ENCODE peak calls at places on chromosomes 7 and 10, in five cellular contexts. L, M, V, Q and T are unnamed samples.

GRCh38 chr10:80662429-80663211 is 124.9 kb downstream of the SH2D4B start:
- DNase-seq in L (peak), M (peak), V (peak), Q (peak), T (peak)

GRCh38 chr7:1843271-1843861 is 173.3 kb downstream of the ELFN1 start:
- DNase-seq in M (no peak), L (no peak), V (no peak), Q (no peak), T (no peak)

GRCh38 chr7:113698556-113699220 is 220.1 kb downstream of the PPP1R3A start:
- DNase-seq in L (peak), M (no peak), Q (no peak), V (peak), T (peak)

GRCh38 chr7:132557489-132558044 is 18.7 kb downstream of the PLXNA4 start:
- DNase-seq in L (no peak), M (no peak), V (no peak), Q (no peak), T (no peak)

GRCh38 chr7:461118-461452 is 58.6 kb downstream of the PDGFA start:
- DNase-seq in L (no peak), V (no peak), Q (no peak), M (no peak), T (no peak)

GRCh38 chr7:107570298-107570697 is 6.5 kb downstream of the DUS4L start:
- DNase-seq in M (no peak), L (no peak), Q (no peak), V (no peak), T (no peak)

GRCh38 chr7:11620822-11621395 is 211.1 kb downstream of the THSD7A start:
- DNase-seq in L (no peak), V (no peak), Q (no peak), M (no peak), T (no peak)

GRCh38 chr10:76352300-76352699 is 920.9 kb downstream of the LRMDA start:
- DNase-seq in M (no peak), V (no peak), L (no peak), Q (no peak), T (no peak)

GRCh38 chr7:33379891-33380525 is 250.6 kb downstream of the BBS9 start:
- DNase-seq in Q (no peak), V (no peak), M (no peak), L (no peak), T (no peak)

GRCh38 chr7:151310578-151310977 is 31.0 kb upstream of the NUB1 start:
- DNase-seq in Q (no peak), L (peak), M (no peak), V (peak), T (peak)

GRCh38 chr10:93841930-93842329 is 51.8 kb upstream of the SLC35G1 start:
- DNase-seq in V (no peak), L (no peak), Q (peak), M (no peak), T (no peak)
- TF ChIP-seq TAF1 in V (no peak), L (no peak), Q (no peak), M (no peak), T (no peak)

DNA sequence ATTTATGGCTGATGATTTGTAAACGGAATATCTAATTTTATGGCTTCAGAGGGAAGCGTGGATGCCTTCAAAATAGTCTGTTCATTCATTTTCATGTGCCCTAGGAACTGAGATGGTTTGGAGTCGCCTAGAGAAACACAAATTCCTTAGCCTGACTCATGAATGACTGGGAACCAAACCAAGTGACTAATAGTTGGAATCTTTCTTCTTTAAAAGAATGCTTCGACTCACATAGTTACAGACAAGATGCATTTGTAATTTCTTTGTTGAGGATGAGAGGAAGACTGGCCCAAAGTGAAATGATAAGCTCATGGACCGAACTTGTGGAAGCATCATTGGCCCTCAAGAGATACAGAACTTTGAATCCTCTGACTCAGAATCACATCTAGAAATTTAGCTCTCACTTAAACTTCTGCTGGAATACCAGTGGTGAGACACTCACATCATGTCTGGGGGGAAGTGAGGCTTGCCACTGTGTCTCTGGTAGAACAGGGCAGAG is 1107.2 kb downstream of the NRG3 start:
- DNase-seq in M (no peak), L (no peak), V (no peak), Q (no peak), T (no peak)
- H3K27ac ChIP-seq in M (no peak), L (no peak), V (no peak), Q (no peak), T (peak)

GRCh38 chr10:119450606-119451304 is 91.8 kb downstream of the RGS10 start:
- DNase-seq in M (no peak), V (no peak), L (no peak), Q (no peak), T (no peak)
- TF ChIP-seq YY1 in M (no peak), V (no peak), L (no peak), Q (no peak), T (no peak)

GRCh38 chr7:39300276-39300675 is 265.9 kb upstream of the YAE1 start:
- DNase-seq in M (no peak), V (no peak), Q (no peak), L (no peak), T (no peak)
- TF ChIP-seq TAF1 in M (no peak), V (no peak), Q (no peak), L (no peak), T (no peak)

DNA sequence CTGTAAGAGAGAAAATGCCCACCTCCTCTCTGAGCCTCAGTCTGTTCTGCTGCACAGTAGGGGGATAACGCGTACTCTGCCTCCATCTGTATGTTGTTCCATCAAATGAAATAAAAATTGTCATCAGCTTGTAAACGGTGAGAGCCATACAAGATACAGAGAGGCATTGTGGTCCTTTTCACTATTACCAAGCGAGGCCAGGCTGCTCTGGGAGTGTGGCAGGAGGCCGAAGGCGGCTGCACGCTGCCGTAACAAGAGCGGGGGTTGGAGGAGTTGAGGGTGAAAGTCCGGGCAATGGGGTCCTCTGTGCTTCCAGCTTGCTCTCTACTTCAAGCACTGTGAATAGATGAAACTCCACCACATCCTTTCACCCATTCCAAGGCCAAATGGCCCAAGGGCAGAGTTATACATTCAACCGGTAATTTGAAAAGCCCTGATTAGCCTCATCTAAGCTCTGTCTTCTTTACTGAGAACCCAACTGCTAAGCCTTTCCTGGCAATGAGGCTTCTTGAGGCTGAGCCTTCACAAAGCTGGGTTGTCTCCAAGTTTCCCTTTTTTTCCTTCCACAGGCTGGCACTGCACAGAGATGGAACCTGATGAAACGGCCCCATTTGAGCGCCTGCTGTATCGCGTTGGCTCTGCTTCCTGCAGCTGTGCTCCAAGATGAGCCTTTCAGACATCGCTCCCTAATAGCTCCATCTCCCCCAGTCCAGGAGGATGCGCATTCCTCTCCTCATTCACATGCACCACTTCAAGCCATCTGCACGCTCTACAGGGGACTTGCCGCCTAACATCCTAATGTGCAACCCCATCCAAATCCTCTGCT is 47.1 kb downstream of the PYROXD2 start:
- DNase-seq in Q (no peak), V (no peak), M (no peak), L (no peak), T (no peak)
- H3K27ac ChIP-seq in Q (no peak), V (no peak), M (no peak), L (no peak), T (no peak)

DNA sequence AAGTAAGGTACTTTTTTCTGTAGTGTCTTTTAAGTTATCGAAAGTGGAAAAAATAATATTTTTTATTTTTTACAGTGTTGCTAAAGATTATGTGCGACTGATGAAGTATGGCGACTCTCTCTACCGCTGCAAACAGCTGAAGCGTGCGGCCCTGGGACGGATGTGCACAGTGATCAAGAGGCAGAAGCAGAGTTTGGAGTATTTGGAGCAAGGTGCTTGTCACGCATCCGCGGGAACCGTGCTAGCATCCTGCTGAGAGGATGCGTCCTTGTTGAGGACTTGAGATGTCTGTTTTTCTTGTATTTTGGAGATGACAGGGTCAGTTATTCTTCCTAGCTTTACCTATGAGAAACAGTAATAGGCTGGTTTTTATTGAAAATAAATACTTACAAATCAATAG is 7.8 kb downstream of the GTPBP4 start:
- DNase-seq in L (no peak), Q (no peak), V (no peak), M (no peak), T (no peak)
- TF ChIP-seq YY1 in L (no peak), Q (no peak), V (no peak), M (no peak), T (no peak)